ENCODE peak calls at places on chromosomes 6 and 20, in seven cellular contexts. M is HT1080, Q is NCI-H748 treated with DMSO at 0.1 percent for 48 hours, E is GM04504, S is HEK293T, H is substantia nigra, T is NCI-H510A. C is an unnamed sample.

GRCh38 chr20:51534764-51535386 is 7.6 kb downstream of the NFATC2 start:
- DNase-seq in M (no peak), Q (no peak), E (no peak), S (no peak), H (peak; percentile 4), T (no peak), C (no peak)

GRCh38 chr6:71482742-71483141 is 194.1 kb downstream of the OGFRL1 start:
- DNase-seq in M (no peak), Q (no peak), E (no peak), S (no peak), H (no peak), T (no peak), C (no peak)

GRCh38 chr6:20644667-20645370 is 110.6 kb downstream of the CDKAL1 start:
- DNase-seq in M (no peak), Q (no peak), E (no peak), S (no peak), H (no peak), T (no peak), C (no peak)

GRCh38 chr6:25987845-25988244 is 25.2 kb downstream of the TRIM38 start:
- DNase-seq in M (no peak), Q (no peak), E (no peak), S (no peak), H (no peak), T (no peak), C (no peak)

GRCh38 chr6:17281100-17281496 is at the start of gene RBM24:
- DNase-seq in M (no peak), Q (peak; percentile 24), E (peak; percentile 63), S (peak; percentile 58), H (no peak), T (no peak), C (no peak)

GRCh38 chr6:136180729-136181128 is 69.4 kb downstream of the MTFR2 start:
- DNase-seq in M (no peak), Q (no peak), E (peak; percentile 6), S (no peak), H (no peak), T (no peak), C (no peak)

GRCh38 chr20:25695532-25696383 is 895 bp downstream of the ZNF337 start:
- DNase-seq in M (no peak), Q (no peak), E (no peak), S (no peak), H (no peak), T (no peak), C (no peak)

GRCh38 chr6:61745994-61746393 is 540.0 kb downstream of the KHDRBS2 start:
- DNase-seq in M (peak; percentile 13), Q (no peak), E (no peak), S (no peak), H (no peak), T (no peak), C (no peak)

GRCh38 chr6:8203337-8203736 is 101.0 kb upstream of the EEF1E1 start:
- DNase-seq in M (no peak), Q (no peak), E (no peak), S (no peak), H (no peak), T (no peak), C (no peak)

GRCh38 chr6:30411515-30412207 is 66.7 kb downstream of the RPP21 start:
- DNase-seq in M (peak; percentile 48), Q (peak; percentile 13), E (peak; percentile 19), S (no peak), H (no peak), T (peak; percentile 7), C (no peak)

GRCh38 chr6:137851669-137852068 is 15.4 kb upstream of the TNFAIP3 start:
- DNase-seq in M (no peak), Q (no peak), E (no peak), S (no peak), H (no peak), T (no peak), C (no peak)

GRCh38 chr6:42453027-42453648 is 1.4 kb upstream of the TRERF1 start:
- DNase-seq in M (peak; percentile 83), Q (peak; percentile 85), E (peak; percentile 86), S (peak; percentile 85), H (peak; percentile 51), T (peak; percentile 96), C (peak; percentile 43)

GRCh38 chr20:35368616-35369423 is 43.0 kb downstream of the UQCC1 start:
- DNase-seq in M (peak; percentile 8), Q (no peak), E (no peak), S (no peak), H (no peak), T (no peak), C (no peak)

GRCh38 chr6:161079566-161080262 is 88.1 kb downstream of the MAP3K4 start:
- DNase-seq in M (peak; percentile 93), Q (no peak), E (peak; percentile 44), S (no peak), H (no peak), T (no peak), C (no peak)

GRCh38 chr6:39057251-39058155 is 8.9 kb downstream of the GLP1R start:
- DNase-seq in M (no peak), Q (no peak), E (no peak), S (no peak), H (no peak), T (no peak), C (no peak)

GRCh38 chr6:156804402-156804801 is 27.2 kb downstream of the ARID1B start:
- DNase-seq in M (no peak), Q (no peak), E (no peak), S (no peak), H (no peak), T (no peak), C (no peak)

GRCh38 chr6:102764317-102764716 is 1370.8 kb downstream of the GRIK2 start:
- DNase-seq in M (no peak), Q (no peak), E (no peak), S (no peak), H (no peak), T (no peak), C (no peak)

GRCh38 chr20:21361266-21361665 is 36.1 kb downstream of the NKX2-4 start:
- DNase-seq in M (peak; percentile 33), Q (no peak), E (no peak), S (no peak), H (no peak), T (no peak), C (no peak)

GRCh38 chr6:679282-679681 is 13.7 kb downstream of the EXOC2 start:
- DNase-seq in M (no peak), Q (no peak), E (no peak), S (no peak), H (no peak), T (no peak), C (no peak)